ENCODE peak calls at places on chromosomes 2 and 18, in four cellular contexts. E is HT-29; B is caudate nucleus; Q is stimulated activated CD4-positive, alpha-beta T cell treated with anti-CD3 and anti-CD28 coated beads, Interleukin-2, amount 100 ng/mL, for 24 hours. D is an unnamed sample.
A peak's percentile ranks its signal among the peaks of the same experiment; 100 is the strongest.

GRCh38 chr2:204795156-204795555 is 249.9 kb downstream of the PARD3B start:
- DNase-seq in Q (no peak), E (no peak), B (no peak), D (no peak)

GRCh38 chr18:69974365-69974764 is 26.7 kb upstream of the CD226 start:
- DNase-seq in Q (no peak), B (no peak), E (no peak), D (no peak)

GRCh38 chr18:37662546-37663339 is 97.1 kb upstream of the CELF4 start:
- DNase-seq in E (no peak), B (no peak), Q (no peak), D (no peak)

GRCh38 chr2:178330175-178331021 is 120.6 kb downstream of the PRKRA start:
- DNase-seq in E (no peak), Q (no peak), B (no peak), D (no peak)

GRCh38 chr2:216559625-216560156 is 61.0 kb downstream of the RPL37A start:
- DNase-seq in E (no peak), B (no peak), Q (no peak), D (no peak)

GRCh38 chr2:238899386-238899785 is 51.5 kb downstream of the TWIST2 start:
- DNase-seq in B (no peak), E (no peak), Q (no peak), D (no peak)

GRCh38 chr2:182713611-182714010 is 2.4 kb upstream of the DNAJC10 start:
- DNase-seq in Q (no peak), E (no peak), B (no peak), D (no peak)

GRCh38 chr2:3483986-3484960 is 35.1 kb downstream of the ADI1 start:
- DNase-seq in E (no peak), Q (no peak), B (no peak), D (no peak)

GRCh38 chr2:149872041-149872440 is 284.5 kb upstream of the MMADHC start:
- DNase-seq in Q (no peak), B (no peak), E (no peak), D (no peak)

GRCh38 chr2:28471214-28471613 is 24.6 kb upstream of the PLB1 start:
- DNase-seq in B (no peak), Q (no peak), E (peak; percentile 63), D (no peak)

GRCh38 chr2:75303227-75303626 is 103.9 kb upstream of the TACR1 start:
- DNase-seq in E (no peak), B (no peak), Q (no peak), D (no peak)

GRCh38 chr2:226137201-226137811 is 662.3 kb downstream of the IRS1 start:
- DNase-seq in E (peak; percentile 59), Q (no peak), B (no peak), D (no peak)

GRCh38 chr2:80896576-80896975 is 592.0 kb upstream of the LRRTM1 start:
- DNase-seq in B (no peak), Q (no peak), E (no peak), D (no peak)

GRCh38 chr2:145994910-145995309 is 1475.0 kb upstream of the ZEB2 start:
- DNase-seq in E (no peak), Q (no peak), B (no peak), D (no peak)

GRCh38 chr2:19247186-19247585 is 111.2 kb downstream of the OSR1 start:
- DNase-seq in E (no peak), B (no peak), Q (no peak), D (no peak)

GRCh38 chr18:59957957-59958356 is 58.2 kb downstream of the PMAIP1 start:
- DNase-seq in E (peak; percentile 50), B (no peak), Q (peak; percentile 10), D (no peak)

D was measured in frontal cortex.